ENCODE peak calls at places on chromosomes 6 and 20, in five cellular contexts. C, F, G, U and E are unnamed samples.

GRCh38 chr20:5085380-5085779 is 34.4 kb downstream of the PCNA start:
- DNase-seq in C (no peak), F (no peak), G (peak; percentile 21), U (no peak), E (no peak)

GRCh38 chr6:107699191-107700015 is 124.7 kb downstream of the SCML4 start:
- DNase-seq in C (no peak), F (no peak), G (no peak), U (no peak), E (no peak)

GRCh38 chr6:28446818-28447511 is 3.7 kb upstream of the ZSCAN23 start:
- DNase-seq in C (no peak), F (peak; percentile 35), G (no peak), U (no peak), E (no peak)

GRCh38 chr20:62111148-62111547 is 11.1 kb upstream of the LSM14B start:
- DNase-seq in C (no peak), F (no peak), G (no peak), U (no peak), E (no peak)

GRCh38 chr6:1856381-1856780 is 246.7 kb downstream of the FOXC1 start:
- DNase-seq in C (peak; percentile 85), F (no peak), G (peak; percentile 71), U (peak; percentile 71), E (peak; percentile 50)

GRCh38 chr6:157274116-157274470 is 49.2 kb downstream of the TMEM242 start:
- DNase-seq in C (no peak), F (no peak), G (no peak), U (peak; percentile 21), E (no peak)

GRCh38 chr6:170111816-170112582 is 178.9 kb downstream of the DLL1 start:
- DNase-seq in C (no peak), F (peak; percentile 63), G (no peak), U (no peak), E (no peak)

GRCh38 chr20:40813213-40813510 is 124.1 kb upstream of the MAFB start:
- DNase-seq in C (no peak), F (no peak), G (no peak), U (no peak), E (no peak)

GRCh38 chr20:24425523-24425922 is 43.9 kb upstream of the SYNDIG1 start:
- DNase-seq in C (no peak), F (no peak), G (no peak), U (no peak), E (no peak)

GRCh38 chr6:123965894-123966293 is 162.2 kb downstream of the NKAIN2 start:
- DNase-seq in C (no peak), F (peak; percentile 90), G (no peak), U (no peak), E (no peak)

DNA sequence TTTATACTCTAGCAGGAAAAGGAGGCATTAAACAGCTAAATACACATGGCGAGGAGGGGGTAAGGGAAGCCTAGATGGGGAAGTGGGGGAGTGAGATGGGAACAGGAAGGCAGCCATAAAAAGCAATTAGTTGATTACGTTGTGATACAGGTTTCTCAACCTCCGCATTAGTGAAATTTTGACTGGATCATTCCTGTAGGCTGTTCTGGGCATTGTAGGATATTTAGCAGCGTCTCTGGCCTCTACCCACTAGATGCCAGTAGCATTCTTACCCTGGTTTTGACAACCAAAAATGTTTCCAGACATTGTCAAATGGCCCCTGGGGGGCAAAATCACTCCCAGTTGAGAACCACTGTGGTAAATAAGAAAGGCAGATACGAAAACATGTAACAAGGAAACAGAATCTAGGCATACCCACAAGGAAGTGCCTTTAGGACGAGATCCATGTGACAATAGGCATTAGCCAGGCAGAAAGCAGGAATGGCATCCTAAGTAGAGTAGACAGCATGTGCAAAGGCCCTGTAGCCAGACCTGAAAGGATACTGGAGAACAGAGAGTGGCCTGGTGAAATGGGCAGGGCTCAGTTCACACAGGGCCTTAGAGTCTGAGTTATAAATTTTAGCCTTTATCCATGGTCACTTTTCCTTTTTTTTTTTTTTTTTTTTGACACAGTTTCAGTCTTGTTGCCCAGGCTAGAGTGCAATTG is 25.8 kb upstream of the PTPN1 start:
- DNase-seq in C (no peak), F (no peak), G (no peak), U (no peak), E (no peak)
- H3K4me3 ChIP-seq in C (no peak overlapping the region), F (no peak overlapping the region), G (peak overlapping the region; percentile 60), U (peak overlapping the region; percentile 52), E (no peak overlapping the region)

DNA sequence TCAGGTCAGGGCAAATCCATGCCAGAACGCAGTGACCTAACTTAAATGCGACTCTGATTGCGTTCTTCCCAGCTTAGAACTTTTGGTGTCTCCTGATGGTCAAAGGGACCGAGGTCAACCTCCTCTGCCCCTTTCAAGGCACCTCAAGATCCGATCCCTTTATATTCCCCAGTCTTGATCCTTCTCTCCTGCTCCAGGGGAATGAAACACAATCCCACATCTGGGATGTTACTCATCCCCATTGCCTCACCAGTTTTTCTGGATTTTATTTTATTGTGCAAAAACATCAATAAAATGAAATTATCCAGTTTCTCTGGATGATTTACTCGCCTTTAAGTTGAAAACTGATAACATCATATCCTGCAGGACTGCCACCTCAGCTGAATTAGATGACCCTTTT is 43.9 kb downstream of the IRAK1BP1 start:
- DNase-seq in C (no peak), F (no peak), G (no peak), U (no peak), E (no peak)
- H3K4me3 ChIP-seq in C (peak overlapping the region; percentile 45), F (no peak overlapping the region), G (peak overlapping the region; percentile 52), U (no peak overlapping the region), E (no peak overlapping the region)

GRCh38 chr20:921020-921419 is 4.9 kb upstream of the ANGPT4 start:
- DNase-seq in C (no peak), F (no peak), G (no peak), U (no peak), E (no peak)
- H3K4me3 ChIP-seq in C (no peak overlapping the region), F (no peak overlapping the region), G (no peak overlapping the region), U (no peak overlapping the region), E (no peak overlapping the region)

GRCh38 chr6:110095101-110095500 is 84.4 kb downstream of the WASF1 start:
- DNase-seq in C (no peak), F (no peak), G (no peak), U (no peak), E (no peak)
- H3K4me3 ChIP-seq in C (no peak overlapping the region), F (no peak overlapping the region), G (no peak overlapping the region), U (no peak overlapping the region), E (no peak overlapping the region)

GRCh38 chr6:133242761-133243590 is 1.8 kb downstream of the EYA4 start:
- DNase-seq in C (no peak), F (peak; percentile 41), G (no peak), U (no peak), E (no peak)
- H3K4me3 ChIP-seq in C (peak overlapping the region; percentile 39), F (no peak overlapping the region), G (peak overlapping the region; percentile 43), U (no peak overlapping the region), E (no peak overlapping the region)

DNA sequence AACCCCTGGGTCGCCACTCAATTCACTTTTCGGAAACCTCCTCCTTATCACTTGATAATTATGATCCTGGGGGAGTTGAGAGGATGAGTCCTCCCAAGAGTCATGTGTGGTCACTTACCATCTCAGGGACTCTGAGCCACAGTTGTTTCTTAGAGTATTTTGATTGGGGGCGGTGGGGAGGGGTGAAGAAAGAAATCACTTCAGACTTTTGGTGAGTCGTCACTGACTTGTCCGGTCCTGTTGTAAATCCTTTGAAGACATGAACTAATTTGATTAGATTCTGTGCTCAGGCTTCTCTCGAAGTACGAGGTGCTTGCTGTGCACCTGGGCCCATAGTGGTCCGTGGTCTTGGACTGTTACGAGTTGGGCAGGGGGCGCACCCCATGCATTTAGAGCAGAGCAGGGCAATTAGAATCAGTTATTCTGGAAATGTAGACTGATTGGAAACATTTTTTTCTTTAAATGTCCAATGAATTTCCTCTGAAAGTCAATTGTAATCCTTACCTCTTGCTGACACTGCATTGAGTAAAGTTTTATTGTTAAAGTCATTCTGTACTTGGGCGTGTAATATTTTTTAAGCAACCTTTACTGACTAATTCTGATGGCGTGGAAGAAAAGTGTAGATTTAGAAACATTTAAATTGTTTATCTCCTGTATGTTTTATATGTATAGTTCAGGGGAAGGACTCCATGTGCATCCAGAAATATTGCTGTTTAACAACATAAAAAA is 173.4 kb downstream of the SLC16A10 start:
- DNase-seq in C (no peak), F (no peak), G (no peak), U (no peak), E (no peak)
- H3K4me3 ChIP-seq in C (peak overlapping the region; percentile 60), F (no peak overlapping the region), G (peak overlapping the region; percentile 87), U (peak overlapping the region; percentile 99), E (peak overlapping the region; percentile 94)

GRCh38 chr20:36835453-36836198 is 40.3 kb upstream of the TLDC2 start:
- DNase-seq in C (peak; percentile 63), F (peak; percentile 98), G (peak; percentile 94), U (peak; percentile 96), E (no peak)
- H3K4me3 ChIP-seq in C (no peak overlapping the region), F (no peak overlapping the region), G (peak overlapping the region; percentile 34), U (peak overlapping the region; percentile 61), E (peak overlapping the region; percentile 35)

GRCh38 chr6:31795616-31796298 is at the start of gene VARS1:
- DNase-seq in C (no peak), F (peak; percentile 96), G (peak; percentile 96), U (peak; percentile 96), E (no peak)

GRCh38 chr6:31796993-31797385 is 1.4 kb upstream of the VARS1 start:
- DNase-seq in C (no peak), F (no peak), G (no peak), U (no peak), E (no peak)

GRCh38 chr6:31797607-31798006 is 2.1 kb upstream of the VARS1 start:
- DNase-seq in C (no peak), F (no peak), G (peak; percentile 28), U (no peak), E (no peak)

GRCh38 chr6:31794866-31795615 is 511 bp downstream of the VARS1 start:
- DNase-seq in C (no peak), F (peak; percentile 73), G (no peak), U (no peak), E (no peak)

GRCh38 chr6:31799781-31800180 is 4.2 kb upstream of the VARS1 start:
- DNase-seq in C (no peak), F (no peak), G (no peak), U (no peak), E (no peak)
- H3K4me3 ChIP-seq in C (no peak overlapping the region), F (no peak overlapping the region), G (no peak overlapping the region), U (no peak overlapping the region), E (no peak overlapping the region)